ENCODE peak calls at places on chromosomes 16 and 17, in eight cellular contexts. J is heart right ventricle; G is GM04504; B is EL; H is ovary; D is AML-193; T is AG10803; X is activated T-helper 1 cell treated with anti-CD3 and anti-CD28 coated beads, Interleukin-2, amount 50 U/mL, for 16 hours. Y is an unnamed sample.

GRCh38 chr17:79622201-79622601 is 11.3 kb upstream of the RBFOX3 start:
- DNase-seq in J (peak), G (no peak), B (no peak), H (no peak), D (no peak), T (no peak), X (no peak), Y (no peak)

GRCh38 chr16:28982949-28983348 is 1.9 kb upstream of the LAT start:
- DNase-seq in J (no peak), G (no peak), B (no peak), H (no peak), D (no peak), T (no peak), X (no peak), Y (no peak)

GRCh38 chr16:15575293-15576049 is 67.5 kb downstream of the MARF1 start:
- DNase-seq in J (no peak), G (no peak), B (no peak), H (no peak), D (no peak), T (no peak), X (no peak), Y (peak)

GRCh38 chr16:3113765-3114479 is 1.5 kb downstream of the ZNF205 start:
- DNase-seq in J (no peak), G (no peak), B (peak), H (no peak), D (no peak), T (no peak), X (no peak), Y (no peak)

GRCh38 chr17:40557531-40558299 is 7.6 kb downstream of the CCR7 start:
- DNase-seq in J (peak), G (no peak), B (no peak), H (no peak), D (no peak), T (no peak), X (no peak), Y (no peak)

GRCh38 chr17:67353929-67354557 is 12.3 kb downstream of the PSMD12 start:
- DNase-seq in J (no peak), G (no peak), B (no peak), H (no peak), D (peak), T (no peak), X (no peak), Y (no peak)

GRCh38 chr17:64024781-64025731 is 4.6 kb upstream of the ICAM2 start:
- DNase-seq in J (no peak), G (no peak), B (peak), H (no peak), D (no peak), T (no peak), X (no peak), Y (no peak)

GRCh38 chr16:11550651-11551498 is 35.8 kb downstream of the LITAF start:
- DNase-seq in J (no peak), G (no peak), B (no peak), H (no peak), D (peak), T (no peak), X (no peak), Y (no peak)

GRCh38 chr17:8401107-8401506 is 3.5 kb upstream of the RNF222 start:
- DNase-seq in J (no peak), G (no peak), B (no peak), H (no peak), D (no peak), T (no peak), X (no peak), Y (no peak)

GRCh38 chr16:63061319-63061718 is 1025.1 kb upstream of the CDH8 start:
- DNase-seq in J (no peak), G (no peak), B (no peak), H (no peak), D (no peak), T (no peak), X (no peak), Y (no peak)

GRCh38 chr17:386145-386876 is 33.7 kb upstream of the RPH3AL start:
- DNase-seq in J (peak), G (peak), B (peak), H (peak), D (peak), T (peak), X (peak), Y (peak)

GRCh38 chr16:20323591-20324117 is 3.7 kb downstream of the GP2 start:
- DNase-seq in J (no peak), G (no peak), B (no peak), H (no peak), D (no peak), T (no peak), X (no peak), Y (no peak)

GRCh38 chr17:2776589-2777241 is 19.5 kb upstream of the RAP1GAP2 start:
- DNase-seq in J (no peak), G (no peak), B (no peak), H (no peak), D (no peak), T (no peak), X (no peak), Y (no peak)

GRCh38 chr17:67608691-67609090 is 109.0 kb upstream of the NOL11 start:
- DNase-seq in J (no peak), G (no peak), B (peak), H (no peak), D (no peak), T (peak), X (no peak), Y (no peak)

GRCh38 chr16:10738231-10739077 is 5.2 kb upstream of the NUBP1 start:
- DNase-seq in J (peak), G (no peak), B (peak), H (peak), D (peak), T (peak), X (no peak), Y (peak)

GRCh38 chr17:81646869-81647600 is 9.3 kb downstream of the PDE6G start:
- DNase-seq in J (no peak), G (no peak), B (no peak), H (no peak), D (no peak), T (no peak), X (no peak), Y (no peak)

GRCh38 chr17:36657763-36658490 is 56.5 kb downstream of the MRM1 start:
- DNase-seq in J (no peak), G (no peak), B (no peak), H (no peak), D (no peak), T (no peak), X (no peak), Y (no peak)

GRCh38 chr16:89138843-89139520 is 32.6 kb upstream of the CDH15 start:
- DNase-seq in J (no peak), G (no peak), B (no peak), H (no peak), D (no peak), T (no peak), X (no peak), Y (no peak)

GRCh38 chr16:2785101-2785991 is 2.0 kb downstream of the PRSS33 start:
- DNase-seq in J (no peak), G (no peak), B (no peak), H (no peak), D (no peak), T (no peak), X (no peak), Y (peak)

GRCh38 chr17:309361-309888 is 43.2 kb downstream of the RPH3AL start:
- DNase-seq in J (no peak), G (no peak), B (peak), H (no peak), D (no peak), T (no peak), X (no peak), Y (peak)

GRCh38 chr17:19551148-19551547 is 17.5 kb downstream of the SLC47A1 start:
- DNase-seq in J (no peak), G (no peak), B (no peak), H (no peak), D (no peak), T (no peak), X (no peak), Y (no peak)

GRCh38 chr16:66899945-66900688 is 18.6 kb downstream of the CDH16 start:
- DNase-seq in J (peak), G (no peak), B (peak), H (peak), D (no peak), T (peak), X (no peak), Y (peak)

GRCh38 chr17:74493381-74493833 is 27.0 kb downstream of the CD300A start:
- DNase-seq in J (peak), G (no peak), B (peak), H (peak), D (peak), T (peak), X (peak), Y (peak)